ENCODE peak calls at places on chromosomes 13 and 19, in eight cellular contexts. Z, Y, X, O, D, J, K and G are unnamed samples.

GRCh38 chr13:109867766-109868165 is 81.4 kb upstream of the IRS2 start:
- DNase-seq in K (no peak), O (no peak), J (no peak), Y (no peak), D (no peak), Z (no peak), X (no peak), G (peak; percentile 12)

GRCh38 chr19:19485998-19486290 is 29.4 kb downstream of the TSSK6 start:
- DNase-seq in J (no peak), K (no peak), X (no peak), Y (no peak), Z (no peak), O (no peak), D (no peak), G (no peak)

GRCh38 chr19:19642506-19643157 is 825 bp downstream of the GMIP start:
- DNase-seq in Y (no peak), X (peak; percentile 63), Z (peak; percentile 16), K (no peak), O (no peak), D (no peak), J (no peak), G (peak; percentile 38)

GRCh38 chr13:101811440-101811839 is 359.0 kb downstream of the ITGBL1 start:
- DNase-seq in Y (no peak), J (no peak), X (no peak), O (no peak), Z (no peak), K (no peak), D (no peak), G (no peak)

GRCh38 chr13:112119192-112120030 is 52.5 kb downstream of the SOX1 start:
- DNase-seq in K (no peak), J (no peak), Y (no peak), O (no peak), Z (no peak), D (no peak), X (no peak), G (no peak)

GRCh38 chr19:58392945-58393724 is 2.3 kb upstream of the RNF225 start:
- DNase-seq in O (peak; percentile 22), X (peak; percentile 50), Y (no peak), Z (no peak), J (no peak), K (no peak), D (no peak), G (no peak)

GRCh38 chr19:8456064-8456463 is 11.3 kb downstream of the HNRNPM start:
- DNase-seq in J (peak; percentile 64), Z (no peak), K (no peak), O (peak; percentile 64), D (no peak), Y (no peak), X (no peak), G (no peak)

GRCh38 chr13:80359459-80360297 is 18.8 kb upstream of the SPRY2 start:
- DNase-seq in D (peak; percentile 21), K (no peak), Z (peak; percentile 72), O (peak; percentile 80), J (peak; percentile 94), Y (peak; percentile 95), X (no peak), G (peak; percentile 48)

GRCh38 chr13:110845520-110845919 is 69.3 kb downstream of the ANKRD10 start:
- DNase-seq in J (no peak), X (no peak), D (no peak), O (no peak), K (no peak), Y (no peak), Z (no peak), G (no peak)

GRCh38 chr19:29988351-29988750 is 46.3 kb downstream of the URI1 start:
- DNase-seq in J (peak; percentile 81), X (no peak), Y (no peak), D (no peak), K (no peak), Z (no peak), O (peak; percentile 58), G (no peak)

GRCh38 chr19:33219261-33219812 is 6.3 kb downstream of the SLC7A10 start:
- DNase-seq in O (peak; percentile 63), J (peak; percentile 62), D (peak; percentile 81), Z (no peak), X (no peak), K (peak; percentile 39), Y (no peak), G (no peak)

GRCh38 chr13:79349011-79349410 is 57.0 kb downstream of the RBM26 start:
- DNase-seq in J (no peak), D (peak; percentile 64), Z (no peak), O (no peak), Y (no peak), X (no peak), K (peak; percentile 13), G (peak; percentile 11)

GRCh38 chr13:110305949-110306339 is 1.0 kb downstream of the COL4A1 start:
- DNase-seq in Z (peak; percentile 60), J (no peak), O (peak; percentile 13), K (no peak), Y (no peak), X (no peak), D (no peak), G (peak; percentile 40)

GRCh38 chr13:50611117-50611781 is 232.2 kb downstream of the DLEU7 start:
- DNase-seq in O (no peak), Z (no peak), J (no peak), D (no peak), K (no peak), X (no peak), Y (no peak), G (no peak)

DNA sequence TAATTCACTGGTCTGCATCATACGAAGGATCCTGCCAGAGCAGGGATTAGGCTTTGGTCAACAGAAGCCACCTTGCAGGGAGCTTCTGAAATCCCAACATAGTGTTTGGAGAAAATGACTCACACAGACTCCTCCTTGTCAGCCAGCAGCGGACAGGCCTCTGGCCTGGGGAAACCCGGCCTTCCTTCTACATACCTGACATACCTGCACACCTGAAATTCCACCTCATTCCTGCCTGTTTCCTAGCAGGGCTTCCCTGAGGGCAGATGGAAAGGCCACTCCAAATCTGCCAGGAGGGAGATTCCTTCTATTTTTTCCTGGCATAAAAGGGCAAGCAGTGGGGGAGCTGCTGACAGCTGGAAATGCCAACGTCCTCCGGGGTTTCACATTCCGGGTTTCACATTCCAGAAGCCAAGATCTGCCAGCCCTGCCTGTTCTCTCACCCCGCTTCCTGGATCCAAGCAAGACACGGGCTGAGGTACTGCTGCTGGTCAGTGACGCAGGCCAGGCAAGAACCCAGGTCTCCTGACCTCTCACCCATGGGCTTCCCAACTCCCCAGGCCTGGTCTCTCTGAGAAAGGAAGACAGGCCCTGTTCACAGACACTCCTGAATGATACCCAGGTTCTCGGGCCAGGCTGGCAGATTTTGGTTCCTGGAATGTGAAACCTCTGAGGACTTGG is 18.2 kb upstream of the IGFL1 start:
- DNase-seq in X (no peak), J (peak; percentile 89), Y (no peak), K (no peak), Z (peak; percentile 54), D (no peak), O (peak; percentile 91), G (peak; percentile 12)
- H2AFZ ChIP-seq in X (no peak overlapping the region), J (no peak overlapping the region), Y (no peak overlapping the region), K (no peak overlapping the region), Z (no peak overlapping the region), D (no peak overlapping the region), O (no peak overlapping the region), G (no peak overlapping the region)

GRCh38 chr13:29721766-29722165 is 126.3 kb upstream of the SLC7A1 start:
- DNase-seq in K (no peak), O (no peak), Z (no peak), D (no peak), J (no peak), X (no peak), Y (no peak), G (no peak)

GRCh38 chr13:29718694-29719093 is 123.2 kb upstream of the SLC7A1 start:
- DNase-seq in Y (no peak), X (no peak), Z (no peak), J (no peak), K (no peak), D (no peak), O (no peak), G (no peak)

GRCh38 chr13:29722415-29722814 is 126.9 kb upstream of the SLC7A1 start:
- DNase-seq in K (no peak), J (no peak), D (no peak), Z (no peak), X (no peak), O (no peak), Y (no peak), G (no peak)

GRCh38 chr13:29713841-29714240 is 118.4 kb upstream of the SLC7A1 start:
- DNase-seq in D (no peak), X (peak; percentile 65), O (no peak), Y (no peak), J (peak; percentile 57), Z (peak; percentile 22), K (peak; percentile 21), G (no peak)

DNA sequence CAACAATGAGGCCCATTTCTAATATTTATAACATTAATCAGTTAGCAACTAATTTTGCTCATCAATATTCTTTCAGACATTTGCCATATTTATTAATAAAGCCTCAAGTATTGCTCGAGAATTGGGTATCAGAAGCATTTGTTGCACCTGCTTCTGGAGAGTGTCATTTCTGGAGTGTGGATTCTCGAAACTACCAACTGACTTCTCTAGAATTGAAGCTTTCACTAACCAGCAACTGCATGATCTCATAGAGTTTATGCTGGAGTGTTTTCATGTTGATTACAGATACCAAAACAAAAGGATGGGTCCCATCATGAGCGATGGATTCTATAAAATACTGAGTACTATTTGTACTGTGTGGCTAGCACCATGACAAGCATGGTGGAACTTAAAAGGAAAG is 121.0 kb upstream of the SLC7A1 start:
- DNase-seq in D (no peak), Z (no peak), K (no peak), Y (no peak), J (no peak), O (no peak), X (no peak), G (no peak)
- H3K27ac ChIP-seq in D (no peak overlapping the region), Z (no peak overlapping the region), K (no peak overlapping the region), Y (no peak overlapping the region), J (no peak overlapping the region), O (no peak overlapping the region), X (no peak overlapping the region), G (no peak overlapping the region)

GRCh38 chr19:18090545-18091216 is 3.9 kb upstream of the IL12RB1 start:
- DNase-seq in K (peak; percentile 28), O (no peak), D (no peak), X (no peak), J (no peak), Z (peak; percentile 19), Y (no peak), G (no peak)

GRCh38 chr19:18091217-18091608 is 4.5 kb upstream of the IL12RB1 start:
- DNase-seq in O (no peak), Y (no peak), X (peak; percentile 84), D (no peak), Z (no peak), K (no peak), J (no peak), G (no peak)

GRCh38 chr19:18097217-18097992 is at the start of gene MAST3:
- DNase-seq in O (peak; percentile 92), Z (peak; percentile 66), Y (peak; percentile 53), K (peak; percentile 67), J (peak; percentile 92), D (no peak), X (peak; percentile 96), G (peak; percentile 77)

GRCh38 chr19:18096258-18096657 is 1.3 kb upstream of the MAST3 start:
- DNase-seq in O (no peak), X (no peak), J (no peak), Z (no peak), Y (no peak), D (no peak), K (no peak), G (no peak)

GRCh38 chr19:18093439-18094161 is 4.0 kb upstream of the MAST3 start:
- DNase-seq in D (no peak), O (peak; percentile 65), K (peak; percentile 20), J (peak; percentile 68), X (peak; percentile 64), Z (no peak), Y (no peak), G (no peak)
- H2AFZ ChIP-seq in D (no peak overlapping the region), O (no peak overlapping the region), K (peak overlapping the region; percentile 51), J (no peak overlapping the region), X (no peak overlapping the region), Z (no peak overlapping the region), Y (peak overlapping the region; percentile 45), G (no peak overlapping the region)

GRCh38 chr13:21465710-21466160 is 6.6 kb upstream of the ZDHHC20 start:
- DNase-seq in X (no peak), O (no peak), J (peak; percentile 41), Z (no peak), Y (no peak), K (no peak), D (no peak), G (no peak)
- H3K27ac ChIP-seq in X (no peak overlapping the region), O (no peak overlapping the region), J (peak overlapping the region; percentile 73), Z (no peak overlapping the region), Y (peak overlapping the region; percentile 39), K (no peak overlapping the region), D (no peak overlapping the region), G (no peak overlapping the region)